ENCODE peak calls at places on chromosomes 2 and 18, in ten cellular contexts. D is Peyer's patch, B is IMR-90, Q is HepG2, J is fibroblast of lung, I is SK-N-SH, G is pancreas, Y is GM06990, H is HL-60, C is GM12878. A is an unnamed sample.

GRCh38 chr2:202035089-202035940 is 1.7 kb downstream of the FZD7 start:
- DNase-seq in D (peak), B (peak), Q (no peak), J (peak), I (no peak), G (peak), Y (peak), H (no peak), C (no peak), A (peak)

GRCh38 chr2:133986881-133987793 is 266.7 kb upstream of the MGAT5 start:
- DNase-seq in D (no peak), B (peak), Q (no peak), J (no peak), I (no peak), G (no peak), Y (no peak), H (no peak), C (no peak), A (no peak)

GRCh38 chr2:129181433-129181832 is 798.0 kb upstream of the RAB6C start:
- DNase-seq in D (no peak), B (no peak), Q (no peak), J (no peak), I (no peak), G (no peak), Y (peak), H (no peak), C (no peak), A (no peak)

GRCh38 chr2:25380586-25381360 is 39.0 kb upstream of the DNMT3A start:
- DNase-seq in D (peak), B (no peak), Q (no peak), J (no peak), I (no peak), G (no peak), Y (no peak), H (no peak), C (no peak), A (peak)

GRCh38 chr2:31386648-31387047 is 27.9 kb downstream of the XDH start:
- DNase-seq in D (no peak), B (no peak), Q (peak), J (no peak), I (peak), G (no peak), Y (no peak), H (no peak), C (no peak), A (no peak)

GRCh38 chr2:118855451-118856279 is 8.2 kb upstream of the EN1 start:
- DNase-seq in D (peak), B (peak), Q (peak), J (peak), I (peak), G (peak), Y (peak), H (peak), C (no peak), A (peak)

GRCh38 chr2:30758315-30758714 is 48.9 kb downstream of the CAPN13 start:
- DNase-seq in D (peak), B (no peak), Q (no peak), J (no peak), I (peak), G (no peak), Y (no peak), H (no peak), C (no peak), A (no peak)

GRCh38 chr2:200340527-200341224 is 34.2 kb downstream of the SPATS2L start:
- DNase-seq in D (no peak), B (peak), Q (no peak), J (peak), I (no peak), G (no peak), Y (no peak), H (no peak), C (no peak), A (no peak)

GRCh38 chr2:69798909-69799526 is 30.4 kb upstream of the GMCL1 start:
- DNase-seq in D (peak), B (peak), Q (no peak), J (peak), I (no peak), G (no peak), Y (no peak), H (no peak), C (no peak), A (peak)

GRCh38 chr18:10123006-10123950 is 209.5 kb downstream of the VAPA start:
- DNase-seq in D (no peak), B (no peak), Q (no peak), J (peak), I (no peak), G (no peak), Y (no peak), H (no peak), C (no peak), A (no peak)

GRCh38 chr2:54348672-54349071 is 92.6 kb upstream of the TSPYL6 start:
- DNase-seq in D (peak), B (peak), Q (peak), J (peak), I (no peak), G (no peak), Y (no peak), H (no peak), C (no peak), A (no peak)

GRCh38 chr2:72147303-72147970 is at the start of gene CYP26B1:
- DNase-seq in D (peak), B (no peak), Q (no peak), J (no peak), I (peak), G (no peak), Y (no peak), H (no peak), C (no peak), A (no peak)

GRCh38 chr2:237201461-237202287 is 116.0 kb downstream of the COPS8 start:
- DNase-seq in D (no peak), B (peak), Q (peak), J (peak), I (no peak), G (no peak), Y (peak), H (peak), C (peak), A (peak)

GRCh38 chr2:226179010-226179409 is 620.6 kb downstream of the IRS1 start:
- DNase-seq in D (no peak), B (no peak), Q (no peak), J (peak), I (no peak), G (no peak), Y (no peak), H (no peak), C (no peak), A (no peak)

GRCh38 chr18:62672600-62672999 is 42.7 kb upstream of the PHLPP1 start:
- DNase-seq in D (no peak), B (no peak), Q (peak), J (no peak), I (no peak), G (no peak), Y (no peak), H (no peak), C (no peak), A (no peak)

GRCh38 chr2:121293450-121294325 is 8.7 kb upstream of the TFCP2L1 start:
- DNase-seq in D (peak), B (no peak), Q (no peak), J (no peak), I (no peak), G (peak), Y (no peak), H (no peak), C (no peak), A (no peak)

GRCh38 chr2:235595420-235596010 is 101.7 kb downstream of the AGAP1 start:
- DNase-seq in D (peak), B (peak), Q (peak), J (peak), I (peak), G (no peak), Y (no peak), H (peak), C (no peak), A (peak)

GRCh38 chr2:209986405-209986804 is 16.0 kb upstream of the RPE start:
- DNase-seq in D (no peak), B (no peak), Q (no peak), J (peak), I (no peak), G (no peak), Y (no peak), H (no peak), C (no peak), A (no peak)

GRCh38 chr2:230759481-230760191 is 47.0 kb downstream of the CAB39 start:
- DNase-seq in D (no peak), B (no peak), Q (no peak), J (no peak), I (no peak), G (no peak), Y (no peak), H (no peak), C (no peak), A (peak)
- TF ChIP-seq CTCF in D (no peak), B (no peak), Q (no peak), J (no peak), I (no peak), G (no peak), Y (no peak), H (no peak), C (no peak), A (no peak)

DNA sequence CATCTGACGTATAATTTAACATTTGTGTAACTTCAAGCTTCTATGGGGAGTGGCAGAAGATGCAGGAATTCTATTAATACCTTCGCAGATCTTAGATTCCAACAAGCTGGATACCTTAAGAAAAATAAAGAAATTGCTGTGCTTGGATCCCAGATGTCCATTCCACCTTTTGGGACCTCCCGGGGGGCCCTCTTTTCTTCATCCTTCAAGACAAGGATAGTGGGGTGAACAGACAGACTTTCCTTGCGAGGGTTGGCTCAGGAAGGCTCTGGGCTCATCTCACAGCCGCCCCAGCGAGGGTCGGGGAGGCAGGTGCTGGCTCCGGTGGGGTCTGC is 509 bp upstream of the RNF144A start:
- DNase-seq in D (no peak), B (no peak), Q (no peak), J (no peak), I (no peak), G (no peak), Y (no peak), H (no peak), C (no peak), A (no peak)
- H3K4me3 ChIP-seq in D (peak), B (no peak), Q (peak), J (no peak), I (peak), G (no peak), Y (no peak), H (no peak), C (no peak), A (no peak)

GRCh38 chr2:20452551-20452950 is 5.7 kb downstream of the RHOB start:
- DNase-seq in D (peak), B (peak), Q (peak), J (peak), I (no peak), G (no peak), Y (no peak), H (no peak), C (no peak), A (peak)
- TF ChIP-seq CTCF in D (no peak), B (peak), Q (peak), J (peak), I (peak), G (no peak), Y (no peak), H (no peak), C (no peak), A (peak)

GRCh38 chr2:68736086-68736485 is 1.5 kb downstream of the ARHGAP25 start:
- DNase-seq in D (no peak), B (no peak), Q (no peak), J (no peak), I (no peak), G (no peak), Y (no peak), H (no peak), C (no peak), A (no peak)
- H3K4me3 ChIP-seq in D (peak), B (no peak), Q (no peak), J (no peak), I (no peak), G (no peak), Y (peak), H (peak), C (peak), A (no peak)

DNA sequence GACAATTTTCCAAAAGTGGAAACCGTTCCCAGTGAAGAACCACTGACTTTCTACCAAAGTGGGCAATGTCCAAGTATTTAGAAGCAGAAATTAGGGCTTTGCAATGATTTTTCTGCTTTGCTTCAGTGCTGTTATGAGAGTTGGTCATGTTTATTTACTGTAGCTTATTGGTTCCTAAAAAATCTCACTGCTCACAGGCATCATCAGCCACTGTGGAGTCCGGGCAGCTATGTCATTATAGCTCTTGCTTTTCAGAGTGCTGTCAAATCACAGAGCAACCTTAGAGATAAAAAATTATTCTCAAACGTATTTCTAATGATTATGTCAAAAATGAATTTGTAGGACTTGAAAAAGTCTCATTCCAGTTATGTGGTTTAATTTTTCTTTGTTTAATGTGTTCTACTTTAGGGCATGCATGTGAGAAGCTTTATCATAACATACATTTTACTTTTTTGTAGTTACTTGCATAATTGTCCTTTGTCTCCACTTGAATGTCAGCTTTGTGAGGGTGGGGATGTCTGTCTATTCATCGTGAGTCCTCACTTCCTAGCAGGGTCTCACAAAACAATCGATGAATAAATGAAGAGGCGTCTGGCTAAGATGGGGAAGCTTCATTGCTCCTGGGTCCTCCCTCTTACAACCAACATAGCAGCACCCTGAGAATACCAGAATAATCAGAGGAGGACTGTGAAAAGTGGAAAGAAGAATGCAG is 117.6 kb downstream of the TPGS2 start:
- DNase-seq in D (no peak), B (peak), Q (no peak), J (no peak), I (no peak), G (no peak), Y (no peak), H (no peak), C (no peak), A (no peak)
- TF ChIP-seq CTCF in D (no peak), B (no peak), Q (no peak), J (no peak), I (no peak), G (no peak), Y (no peak), H (no peak), C (no peak), A (no peak)

GRCh38 chr2:231412616-231412963 is 17.1 kb downstream of the B3GNT7 start:
- DNase-seq in D (no peak), B (no peak), Q (no peak), J (no peak), I (peak), G (no peak), Y (no peak), H (no peak), C (no peak), A (no peak)
- H3K4me3 ChIP-seq in D (peak), B (no peak), Q (peak), J (peak), I (peak), G (no peak), Y (no peak), H (peak), C (no peak), A (peak)

GRCh38 chr2:16774980-16775963 is 109.6 kb upstream of the CYRIA start:
- DNase-seq in D (no peak), B (no peak), Q (peak), J (peak), I (peak), G (no peak), Y (no peak), H (peak), C (no peak), A (peak)
- TF ChIP-seq CTCF in D (no peak), B (no peak), Q (peak), J (no peak), I (no peak), G (no peak), Y (no peak), H (peak), C (no peak), A (peak)

DNA sequence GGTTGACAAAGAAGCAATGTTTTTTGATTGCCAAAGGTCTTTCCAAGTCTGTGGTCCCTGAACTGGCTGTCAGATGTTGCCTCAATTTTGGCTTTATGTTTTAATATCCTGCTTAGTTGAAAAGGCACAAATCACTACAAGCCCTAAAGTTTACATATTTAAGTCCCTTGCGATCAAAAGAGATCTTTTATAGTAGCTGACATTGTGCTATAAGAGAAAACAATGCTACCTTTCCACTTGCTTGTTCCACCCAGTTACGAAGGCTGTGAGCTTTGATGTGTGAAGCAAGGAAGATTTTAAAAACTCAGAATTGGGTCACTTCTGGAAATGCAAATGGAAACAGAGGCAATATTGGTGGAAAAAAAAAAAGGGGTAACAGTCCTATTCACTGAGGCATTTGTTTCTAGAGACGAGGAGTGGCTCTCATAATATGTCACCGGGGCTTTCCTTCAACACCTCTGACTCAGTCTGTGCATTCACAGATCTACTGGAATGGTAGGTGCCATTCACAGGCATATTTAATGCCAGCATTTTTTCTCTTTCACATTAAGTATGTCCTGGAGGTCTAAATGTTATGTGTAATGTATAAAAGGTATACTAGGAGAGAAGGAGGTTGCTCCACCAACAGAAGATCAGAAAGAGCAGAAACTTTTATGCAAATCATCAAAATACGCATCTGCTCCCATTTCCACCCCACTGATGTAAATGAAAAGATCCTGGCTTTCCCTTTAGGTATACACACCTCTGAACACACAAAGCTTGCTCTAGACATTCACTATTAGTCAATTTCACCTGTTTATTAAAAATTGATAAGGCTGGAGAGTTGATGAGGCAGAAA is 91.8 kb downstream of the TGIF1 start:
- DNase-seq in D (no peak), B (no peak), Q (no peak), J (no peak), I (no peak), G (no peak), Y (peak), H (no peak), C (peak), A (no peak)
- H3K4me3 ChIP-seq in D (no peak), B (no peak), Q (no peak), J (no peak), I (no peak), G (no peak), Y (no peak), H (no peak), C (no peak), A (no peak)

DNA sequence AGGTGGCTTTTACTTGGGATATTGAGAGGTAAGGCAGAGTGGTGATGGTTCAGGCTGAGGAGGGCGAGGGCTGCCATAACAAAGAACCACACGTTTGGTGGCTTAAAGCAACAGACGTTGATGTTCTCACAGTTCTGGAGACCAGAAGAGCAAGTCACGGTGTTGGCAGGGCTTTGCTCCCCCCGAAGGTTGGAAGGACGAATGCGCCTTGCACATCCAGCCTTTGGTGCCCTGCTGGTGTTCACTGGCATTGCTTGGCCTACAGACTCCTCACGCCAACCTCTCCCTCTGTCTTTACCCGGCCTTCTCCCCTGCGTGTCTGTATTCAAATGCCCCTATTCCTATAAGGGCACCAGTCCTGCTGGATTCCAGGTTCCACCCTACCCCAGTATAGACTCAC is 125.4 kb downstream of the TPO start:
- DNase-seq in D (no peak), B (peak), Q (peak), J (peak), I (peak), G (no peak), Y (no peak), H (no peak), C (no peak), A (peak)
- TF ChIP-seq CTCF in D (no peak), B (peak), Q (no peak), J (peak), I (peak), G (no peak), Y (no peak), H (no peak), C (no peak), A (peak)